ENCODE peak calls at places on chromosomes 6 and 20, in four cellular contexts. One of them, this sample, is unnamed.

GRCh38 chr6:169251822-169252804 is 1.5 kb downstream of the THBS2 start:
- DNase-seq in NB4: no peak
- DNase-seq in GM13976: no peak
- DNase-seq in fibroblast of mammary gland: no peak
- DNase-seq in this sample: no peak

GRCh38 chr6:142380626-142381025 is 78.8 kb downstream of the ADGRG6 start:
- DNase-seq in NB4: no peak
- DNase-seq in fibroblast of mammary gland: no peak
- DNase-seq in GM13976: no peak
- DNase-seq in this sample: no peak

GRCh38 chr6:125747589-125748533 is 1.6 kb upstream of the HEY2 start:
- DNase-seq in GM13976: peak
- DNase-seq in fibroblast of mammary gland: no peak
- DNase-seq in NB4: peak
- DNase-seq in this sample: no peak

GRCh38 chr20:4451487-4451886 is 270.2 kb upstream of the PRND start:
- DNase-seq in NB4: no peak
- DNase-seq in fibroblast of mammary gland: peak
- DNase-seq in GM13976: no peak
- DNase-seq in this sample: no peak

GRCh38 chr6:2632368-2632767 is 118.4 kb downstream of the MYLK4 start:
- DNase-seq in NB4: no peak
- DNase-seq in fibroblast of mammary gland: peak
- DNase-seq in GM13976: no peak
- DNase-seq in this sample: peak

GRCh38 chr6:10369896-10370295 is 45.0 kb downstream of the TFAP2A start:
- DNase-seq in fibroblast of mammary gland: no peak
- DNase-seq in NB4: no peak
- DNase-seq in GM13976: no peak
- DNase-seq in this sample: no peak

GRCh38 chr6:709471-710056 is 16.6 kb upstream of the EXOC2 start:
- DNase-seq in NB4: no peak
- DNase-seq in GM13976: no peak
- DNase-seq in fibroblast of mammary gland: no peak
- DNase-seq in this sample: no peak

GRCh38 chr6:158818008-158818579 is 1.1 kb downstream of the EZR start:
- DNase-seq in fibroblast of mammary gland: peak
- DNase-seq in NB4: peak
- DNase-seq in GM13976: peak
- DNase-seq in this sample: peak

GRCh38 chr20:46191611-46192010 is 73.5 kb downstream of the CD40 start:
- DNase-seq in NB4: no peak
- DNase-seq in fibroblast of mammary gland: no peak
- DNase-seq in GM13976: no peak
- DNase-seq in this sample: no peak

GRCh38 chr6:48429610-48430009 is 318.6 kb upstream of the PTCHD4 start:
- DNase-seq in fibroblast of mammary gland: no peak
- DNase-seq in NB4: no peak
- DNase-seq in GM13976: no peak
- DNase-seq in this sample: no peak

GRCh38 chr6:19472168-19472567 is 365.0 kb upstream of the ID4 start:
- DNase-seq in GM13976: no peak
- DNase-seq in NB4: peak
- DNase-seq in fibroblast of mammary gland: peak
- DNase-seq in this sample: peak

GRCh38 chr6:155528982-155529453 is 73.4 kb upstream of the NOX3 start:
- DNase-seq in fibroblast of mammary gland: peak
- DNase-seq in GM13976: peak
- DNase-seq in NB4: peak
- DNase-seq in this sample: peak

GRCh38 chr6:110357696-110358535 is at the start of gene METTL24:
- DNase-seq in GM13976: peak
- DNase-seq in NB4: peak
- DNase-seq in fibroblast of mammary gland: no peak
- DNase-seq in this sample: no peak

GRCh38 chr6:33251390-33252012 is 20.2 kb downstream of the VPS52 start:
- DNase-seq in NB4: no peak
- DNase-seq in GM13976: no peak
- DNase-seq in fibroblast of mammary gland: peak
- DNase-seq in this sample: peak

GRCh38 chr20:60968853-60969720 is 283.0 kb upstream of the CDH4 start:
- DNase-seq in GM13976: no peak
- DNase-seq in fibroblast of mammary gland: no peak
- DNase-seq in NB4: no peak
- DNase-seq in this sample: no peak

GRCh38 chr6:113909224-113909856 is 52.2 kb downstream of the MARCKS start:
- DNase-seq in NB4: peak
- DNase-seq in fibroblast of mammary gland: peak
- DNase-seq in GM13976: peak
- DNase-seq in this sample: peak

GRCh38 chr6:95794749-95795148 is 217.4 kb downstream of the MANEA start:
- DNase-seq in fibroblast of mammary gland: no peak
- DNase-seq in GM13976: no peak
- DNase-seq in NB4: no peak
- DNase-seq in this sample: no peak

GRCh38 chr6:110475255-110475654 is 1.2 kb downstream of the SLC22A16 start:
- DNase-seq in fibroblast of mammary gland: no peak
- DNase-seq in NB4: peak
- DNase-seq in GM13976: no peak
- DNase-seq in this sample: no peak

DNA sequence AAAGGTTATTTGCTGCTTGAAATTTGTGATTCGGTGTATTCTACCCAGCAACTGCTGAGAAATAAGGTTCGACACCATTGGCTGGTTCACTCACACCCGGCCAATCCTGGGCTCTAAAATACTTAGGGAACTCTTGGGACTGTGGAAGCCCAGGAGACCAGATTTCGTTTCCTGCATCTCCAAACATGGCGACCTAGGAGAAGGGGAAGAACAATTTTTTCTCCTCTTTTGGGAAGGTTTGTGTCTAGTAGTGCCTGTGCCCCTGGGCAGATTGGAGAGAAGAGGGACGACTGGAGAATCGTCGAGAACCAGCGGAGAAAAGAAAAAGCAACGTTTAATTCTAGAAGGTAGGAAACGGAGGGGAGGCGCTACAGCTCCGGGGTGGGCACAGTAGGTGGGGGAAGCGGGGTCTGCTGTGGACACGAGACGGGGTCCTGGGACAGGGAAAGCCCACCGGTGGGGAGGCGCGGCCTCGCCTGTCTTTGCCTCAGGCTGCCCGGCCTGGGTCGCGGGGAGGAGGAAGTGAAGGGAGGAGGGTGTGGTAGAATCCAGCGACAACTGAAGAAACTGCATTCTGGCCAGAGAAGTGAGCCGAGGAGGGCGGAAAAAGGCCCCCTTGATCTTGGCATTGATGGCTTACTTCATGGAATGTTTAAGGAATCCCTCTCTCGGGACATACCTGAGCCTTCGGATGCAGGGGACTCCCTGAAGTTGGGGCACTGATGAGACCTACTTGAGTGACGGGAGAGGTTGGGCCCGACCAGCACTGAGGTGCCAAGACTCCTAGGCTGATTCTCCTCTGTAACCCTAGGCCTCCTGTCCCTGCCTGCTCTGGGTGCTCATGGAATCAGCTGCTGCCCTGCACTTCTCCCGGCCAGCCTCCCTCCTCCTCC is at the start of gene BTN2A1:
- DNase-seq in NB4: peak
- DNase-seq in fibroblast of mammary gland: peak
- DNase-seq in GM13976: peak
- DNase-seq in this sample: peak
- TF ChIP-seq CTCF in NB4: no peak
- TF ChIP-seq CTCF in fibroblast of mammary gland: no peak
- TF ChIP-seq CTCF in GM13976: no peak
- TF ChIP-seq CTCF in this sample: peak

DNA sequence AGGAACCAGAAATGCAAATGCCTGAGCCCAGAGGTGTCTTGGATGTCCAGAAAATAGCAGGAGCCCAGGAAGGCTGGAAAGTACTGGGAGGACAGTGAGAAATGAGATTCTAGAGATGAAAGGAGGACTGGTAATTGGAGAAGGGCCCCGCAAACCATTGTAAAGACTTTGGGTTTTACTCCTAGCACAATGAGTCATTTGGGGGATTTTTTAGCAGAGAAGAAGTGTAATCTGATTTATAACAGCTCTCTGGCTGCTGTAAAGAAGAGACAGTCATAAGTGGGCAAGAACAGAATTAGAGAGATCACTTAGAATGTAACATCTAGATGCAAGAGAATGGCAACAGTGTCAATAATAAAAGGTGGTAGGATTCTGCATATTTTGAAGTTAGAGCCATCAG is 40.2 kb downstream of the SLC35F1 start:
- DNase-seq in GM13976: no peak
- DNase-seq in fibroblast of mammary gland: no peak
- DNase-seq in NB4: no peak
- DNase-seq in this sample: no peak
- TF ChIP-seq CTCF in GM13976: no peak
- TF ChIP-seq CTCF in fibroblast of mammary gland: no peak
- TF ChIP-seq CTCF in NB4: no peak
- TF ChIP-seq CTCF in this sample: no peak

GRCh38 chr20:953742-954141 is 37.6 kb upstream of the ANGPT4 start:
- DNase-seq in NB4: peak
- DNase-seq in fibroblast of mammary gland: peak
- DNase-seq in GM13976: no peak
- DNase-seq in this sample: peak

GRCh38 chr20:956330-956951 is 40.3 kb upstream of the ANGPT4 start:
- DNase-seq in fibroblast of mammary gland: peak
- DNase-seq in GM13976: peak
- DNase-seq in NB4: peak
- DNase-seq in this sample: peak

GRCh38 chr20:957544-957943 is 41.4 kb upstream of the ANGPT4 start:
- DNase-seq in GM13976: no peak
- DNase-seq in fibroblast of mammary gland: peak
- DNase-seq in NB4: peak
- DNase-seq in this sample: no peak

GRCh38 chr20:955111-955510 is 39.0 kb upstream of the ANGPT4 start:
- DNase-seq in GM13976: no peak
- DNase-seq in NB4: no peak
- DNase-seq in fibroblast of mammary gland: no peak
- DNase-seq in this sample: no peak

GRCh38 chr20:955656-956055 is 39.5 kb upstream of the ANGPT4 start:
- DNase-seq in fibroblast of mammary gland: no peak
- DNase-seq in GM13976: no peak
- DNase-seq in NB4: no peak
- DNase-seq in this sample: no peak
- TF ChIP-seq CTCF in fibroblast of mammary gland: no peak
- TF ChIP-seq CTCF in GM13976: no peak
- TF ChIP-seq CTCF in NB4: no peak
- TF ChIP-seq CTCF in this sample: no peak

GRCh38 chr6:44642345-44642744 is 254.8 kb downstream of the CDC5L start:
- DNase-seq in fibroblast of mammary gland: no peak
- DNase-seq in NB4: no peak
- DNase-seq in GM13976: no peak
- DNase-seq in this sample: no peak

GRCh38 chr6:44642870-44643522 is 255.5 kb downstream of the CDC5L start:
- DNase-seq in fibroblast of mammary gland: peak
- DNase-seq in GM13976: no peak
- DNase-seq in NB4: peak
- DNase-seq in this sample: peak

GRCh38 chr6:44641344-44641743 is 253.8 kb downstream of the CDC5L start:
- DNase-seq in fibroblast of mammary gland: peak
- DNase-seq in GM13976: no peak
- DNase-seq in NB4: no peak
- DNase-seq in this sample: peak

GRCh38 chr6:44646355-44646754 is 258.8 kb downstream of the CDC5L start:
- DNase-seq in fibroblast of mammary gland: peak
- DNase-seq in NB4: no peak
- DNase-seq in GM13976: no peak
- DNase-seq in this sample: peak

GRCh38 chr6:44645276-44645675 is 257.8 kb downstream of the CDC5L start:
- DNase-seq in GM13976: no peak
- DNase-seq in NB4: peak
- DNase-seq in fibroblast of mammary gland: no peak
- DNase-seq in this sample: no peak
- TF ChIP-seq CTCF in GM13976: no peak
- TF ChIP-seq CTCF in NB4: no peak
- TF ChIP-seq CTCF in fibroblast of mammary gland: no peak
- TF ChIP-seq CTCF in this sample: peak

DNA sequence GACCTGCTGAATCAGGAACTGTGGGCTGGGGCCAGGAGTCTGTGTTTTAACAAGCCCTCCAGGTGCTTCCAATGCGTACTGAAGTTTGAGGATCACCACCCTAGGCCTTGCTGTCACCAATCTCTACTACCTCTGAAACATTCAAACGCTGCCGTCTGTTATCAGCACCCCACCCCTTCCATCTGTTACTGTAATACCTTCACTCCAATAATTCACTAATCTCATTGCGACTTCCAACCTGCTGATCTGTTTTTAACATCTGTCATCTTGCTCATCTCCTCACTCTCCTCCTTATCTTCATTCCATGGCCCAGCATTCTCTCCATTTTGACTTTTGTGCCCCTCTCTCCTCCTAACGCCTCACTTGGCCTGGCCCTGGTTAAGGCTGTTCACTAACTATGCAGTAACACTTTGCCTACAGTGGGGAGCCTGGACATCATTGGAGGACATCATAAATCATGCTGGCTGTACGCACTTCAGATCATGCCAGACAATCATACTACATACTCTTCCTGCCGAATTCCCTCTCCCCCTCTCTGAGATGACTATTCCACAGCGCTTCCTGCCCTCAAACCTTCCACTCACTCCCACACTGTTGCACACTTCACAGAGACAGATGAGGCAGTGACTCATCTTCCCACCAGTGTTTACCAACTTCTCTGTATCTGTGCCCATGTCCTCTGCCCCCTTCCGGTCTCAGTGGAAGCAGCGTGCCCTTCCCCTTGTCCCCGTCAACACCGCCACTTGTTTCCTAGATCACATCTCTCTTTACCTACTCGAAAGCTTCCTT is 3.0 kb upstream of the GUCA1B start:
- DNase-seq in fibroblast of mammary gland: peak
- DNase-seq in NB4: peak
- DNase-seq in GM13976: no peak
- DNase-seq in this sample: peak
- TF ChIP-seq CTCF in fibroblast of mammary gland: no peak
- TF ChIP-seq CTCF in NB4: no peak
- TF ChIP-seq CTCF in GM13976: no peak
- TF ChIP-seq CTCF in this sample: peak

This sample was measured in AG10803.